ENCODE peak calls at places on chromosomes 1 and 21, in five cellular contexts. One of them, this sample, is unnamed.

GRCh38 chr1:7967651-7968050 is 6.1 kb downstream of the PARK7 start:
- DNase-seq in dorsolateral prefrontal cortex: no peak
- DNase-seq in upper lobe of right lung: no peak
- DNase-seq in heart right ventricle: no peak
- DNase-seq in lower lobe of right lung: no peak
- DNase-seq in this sample: no peak

GRCh38 chr1:12121212-12122000 is 45.4 kb upstream of the TNFRSF1B start:
- DNase-seq in dorsolateral prefrontal cortex: no peak
- DNase-seq in upper lobe of right lung: no peak
- DNase-seq in heart right ventricle: no peak
- DNase-seq in lower lobe of right lung: no peak
- DNase-seq in this sample: no peak

GRCh38 chr1:1434131-1434811 is 1.2 kb upstream of the VWA1 start:
- DNase-seq in dorsolateral prefrontal cortex: no peak
- DNase-seq in upper lobe of right lung: peak
- DNase-seq in heart right ventricle: peak
- DNase-seq in lower lobe of right lung: peak
- DNase-seq in this sample: no peak

GRCh38 chr21:14543983-14544382 is 2.1 kb downstream of the SAMSN1 start:
- DNase-seq in dorsolateral prefrontal cortex: no peak
- DNase-seq in upper lobe of right lung: no peak
- DNase-seq in heart right ventricle: no peak
- DNase-seq in lower lobe of right lung: no peak
- DNase-seq in this sample: no peak

GRCh38 chr1:89844236-89844807 is 23.5 kb downstream of the LRRC8D start:
- DNase-seq in dorsolateral prefrontal cortex: no peak
- DNase-seq in upper lobe of right lung: no peak
- DNase-seq in heart right ventricle: no peak
- DNase-seq in lower lobe of right lung: no peak
- DNase-seq in this sample: no peak

GRCh38 chr1:156582388-156583022 is 3.0 kb downstream of the TTC24 start:
- DNase-seq in dorsolateral prefrontal cortex: no peak
- DNase-seq in upper lobe of right lung: no peak
- DNase-seq in heart right ventricle: no peak
- DNase-seq in lower lobe of right lung: no peak
- DNase-seq in this sample: no peak

GRCh38 chr1:67560580-67561285 is 124.3 kb upstream of the GADD45A start:
- DNase-seq in dorsolateral prefrontal cortex: no peak
- DNase-seq in upper lobe of right lung: no peak
- DNase-seq in heart right ventricle: no peak
- DNase-seq in lower lobe of right lung: no peak
- DNase-seq in this sample: no peak

GRCh38 chr1:227174136-227174535 is 144.2 kb downstream of the CDC42BPA start:
- DNase-seq in dorsolateral prefrontal cortex: no peak
- DNase-seq in upper lobe of right lung: no peak
- DNase-seq in heart right ventricle: no peak
- DNase-seq in lower lobe of right lung: no peak
- DNase-seq in this sample: no peak

GRCh38 chr1:205664399-205665108 is 15.8 kb downstream of the SLC45A3 start:
- DNase-seq in dorsolateral prefrontal cortex: peak
- DNase-seq in upper lobe of right lung: no peak
- DNase-seq in heart right ventricle: no peak
- DNase-seq in lower lobe of right lung: no peak
- DNase-seq in this sample: peak

GRCh38 chr1:43366179-43366578 is 1.6 kb downstream of the ELOVL1 start:
- DNase-seq in dorsolateral prefrontal cortex: no peak
- DNase-seq in upper lobe of right lung: peak
- DNase-seq in heart right ventricle: no peak
- DNase-seq in lower lobe of right lung: peak
- DNase-seq in this sample: no peak

GRCh38 chr1:207007352-207008033 is 25.1 kb downstream of the C1orf116 start:
- DNase-seq in dorsolateral prefrontal cortex: no peak
- DNase-seq in upper lobe of right lung: no peak
- DNase-seq in heart right ventricle: no peak
- DNase-seq in lower lobe of right lung: peak
- DNase-seq in this sample: no peak

GRCh38 chr1:180415985-180416633 is 86.3 kb downstream of the ACBD6 start:
- DNase-seq in dorsolateral prefrontal cortex: no peak
- DNase-seq in upper lobe of right lung: no peak
- DNase-seq in heart right ventricle: no peak
- DNase-seq in lower lobe of right lung: no peak
- DNase-seq in this sample: no peak

GRCh38 chr1:115314765-115315164 is 23.3 kb downstream of the NGF start:
- DNase-seq in dorsolateral prefrontal cortex: no peak
- DNase-seq in upper lobe of right lung: no peak
- DNase-seq in heart right ventricle: no peak
- DNase-seq in lower lobe of right lung: no peak
- DNase-seq in this sample: no peak

GRCh38 chr1:170461762-170462384 is 70.1 kb upstream of the GORAB start:
- DNase-seq in dorsolateral prefrontal cortex: no peak
- DNase-seq in upper lobe of right lung: no peak
- DNase-seq in heart right ventricle: peak
- DNase-seq in lower lobe of right lung: no peak
- DNase-seq in this sample: no peak

GRCh38 chr1:222097646-222098045 is 355.8 kb upstream of the DUSP10 start:
- DNase-seq in dorsolateral prefrontal cortex: no peak
- DNase-seq in upper lobe of right lung: no peak
- DNase-seq in heart right ventricle: no peak
- DNase-seq in lower lobe of right lung: no peak
- DNase-seq in this sample: no peak

GRCh38 chr21:34020005-34020847 is 53.2 kb upstream of the MRPS6 start:
- DNase-seq in dorsolateral prefrontal cortex: peak
- DNase-seq in upper lobe of right lung: no peak
- DNase-seq in heart right ventricle: no peak
- DNase-seq in lower lobe of right lung: no peak
- DNase-seq in this sample: no peak

GRCh38 chr1:51956528-51957509 is 33.7 kb downstream of the RAB3B start:
- DNase-seq in dorsolateral prefrontal cortex: no peak
- DNase-seq in upper lobe of right lung: no peak
- DNase-seq in heart right ventricle: no peak
- DNase-seq in lower lobe of right lung: no peak
- DNase-seq in this sample: no peak

GRCh38 chr1:47895436-47895835 is 101.7 kb downstream of the TRABD2B start:
- DNase-seq in dorsolateral prefrontal cortex: no peak
- DNase-seq in upper lobe of right lung: no peak
- DNase-seq in heart right ventricle: no peak
- DNase-seq in lower lobe of right lung: no peak
- DNase-seq in this sample: no peak

GRCh38 chr1:51247499-51247898 is 11.4 kb downstream of the RNF11 start:
- DNase-seq in dorsolateral prefrontal cortex: no peak
- DNase-seq in upper lobe of right lung: no peak
- DNase-seq in heart right ventricle: no peak
- DNase-seq in lower lobe of right lung: no peak
- DNase-seq in this sample: no peak

GRCh38 chr1:58837886-58838285 is 54.0 kb upstream of the JUN start:
- DNase-seq in dorsolateral prefrontal cortex: no peak
- DNase-seq in upper lobe of right lung: no peak
- DNase-seq in heart right ventricle: no peak
- DNase-seq in lower lobe of right lung: no peak
- DNase-seq in this sample: no peak

GRCh38 chr1:64499966-64500365 is 30.0 kb downstream of the CACHD1 start:
- DNase-seq in dorsolateral prefrontal cortex: no peak
- DNase-seq in upper lobe of right lung: no peak
- DNase-seq in heart right ventricle: no peak
- DNase-seq in lower lobe of right lung: no peak
- DNase-seq in this sample: no peak

GRCh38 chr1:244599937-244600350 is 53.0 kb upstream of the DESI2 start:
- DNase-seq in dorsolateral prefrontal cortex: no peak
- DNase-seq in upper lobe of right lung: no peak
- DNase-seq in heart right ventricle: no peak
- DNase-seq in lower lobe of right lung: no peak
- DNase-seq in this sample: no peak

GRCh38 chr1:226984521-226985238 is 44.6 kb downstream of the COQ8A start:
- DNase-seq in dorsolateral prefrontal cortex: no peak
- DNase-seq in upper lobe of right lung: no peak
- DNase-seq in heart right ventricle: no peak
- DNase-seq in lower lobe of right lung: no peak
- DNase-seq in this sample: peak

GRCh38 chr1:195096051-195096521 is 1512.2 kb downstream of the KCNT2 start:
- DNase-seq in dorsolateral prefrontal cortex: no peak
- DNase-seq in upper lobe of right lung: no peak
- DNase-seq in heart right ventricle: no peak
- DNase-seq in lower lobe of right lung: no peak
- DNase-seq in this sample: peak

GRCh38 chr1:207941664-207942063 is 30.7 kb upstream of the CD34 start:
- DNase-seq in dorsolateral prefrontal cortex: peak
- DNase-seq in upper lobe of right lung: peak
- DNase-seq in heart right ventricle: peak
- DNase-seq in lower lobe of right lung: peak
- DNase-seq in this sample: no peak

GRCh38 chr1:89394851-89395250 is 31.0 kb downstream of the GBP6 start:
- DNase-seq in dorsolateral prefrontal cortex: no peak
- DNase-seq in upper lobe of right lung: no peak
- DNase-seq in heart right ventricle: no peak
- DNase-seq in lower lobe of right lung: no peak
- DNase-seq in this sample: no peak

GRCh38 chr1:243316366-243316989 is 60.6 kb downstream of the SDCCAG8 start:
- DNase-seq in dorsolateral prefrontal cortex: peak
- DNase-seq in upper lobe of right lung: no peak
- DNase-seq in heart right ventricle: no peak
- DNase-seq in lower lobe of right lung: no peak
- DNase-seq in this sample: no peak

GRCh38 chr21:42221581-42222345 is 2.8 kb downstream of the ABCG1 start:
- DNase-seq in dorsolateral prefrontal cortex: no peak
- DNase-seq in upper lobe of right lung: peak
- DNase-seq in heart right ventricle: peak
- DNase-seq in lower lobe of right lung: no peak
- DNase-seq in this sample: no peak

GRCh38 chr1:58816072-58816746 is 32.4 kb upstream of the JUN start:
- DNase-seq in dorsolateral prefrontal cortex: peak
- DNase-seq in upper lobe of right lung: peak
- DNase-seq in heart right ventricle: peak
- DNase-seq in lower lobe of right lung: peak
- DNase-seq in this sample: peak

GRCh38 chr1:102174259-102174863 is 177.6 kb upstream of the OLFM3 start:
- DNase-seq in dorsolateral prefrontal cortex: no peak
- DNase-seq in upper lobe of right lung: no peak
- DNase-seq in heart right ventricle: no peak
- DNase-seq in lower lobe of right lung: no peak
- DNase-seq in this sample: no peak

GRCh38 chr1:211009944-211010343 is 124.0 kb downstream of the KCNH1 start:
- DNase-seq in dorsolateral prefrontal cortex: no peak
- DNase-seq in upper lobe of right lung: no peak
- DNase-seq in heart right ventricle: no peak
- DNase-seq in lower lobe of right lung: no peak
- DNase-seq in this sample: no peak
- TF ChIP-seq CTCF in dorsolateral prefrontal cortex: no peak
- TF ChIP-seq CTCF in upper lobe of right lung: no peak
- TF ChIP-seq CTCF in heart right ventricle: no peak
- TF ChIP-seq CTCF in lower lobe of right lung: no peak
- TF ChIP-seq CTCF in this sample: no peak

GRCh38 chr1:203631946-203632345 is 5.3 kb downstream of the ATP2B4 start:
- DNase-seq in dorsolateral prefrontal cortex: no peak
- DNase-seq in upper lobe of right lung: no peak
- DNase-seq in heart right ventricle: no peak
- DNase-seq in lower lobe of right lung: no peak
- DNase-seq in this sample: peak
- TF ChIP-seq CTCF in dorsolateral prefrontal cortex: no peak
- TF ChIP-seq CTCF in upper lobe of right lung: no peak
- TF ChIP-seq CTCF in heart right ventricle: no peak
- TF ChIP-seq CTCF in lower lobe of right lung: no peak
- TF ChIP-seq CTCF in this sample: no peak

GRCh38 chr1:26094677-26095383 is 16.8 kb upstream of the PDIK1L start:
- DNase-seq in dorsolateral prefrontal cortex: no peak
- DNase-seq in upper lobe of right lung: no peak
- DNase-seq in heart right ventricle: peak
- DNase-seq in lower lobe of right lung: peak
- DNase-seq in this sample: no peak
- TF ChIP-seq CTCF in dorsolateral prefrontal cortex: no peak
- TF ChIP-seq CTCF in upper lobe of right lung: peak
- TF ChIP-seq CTCF in heart right ventricle: no peak
- TF ChIP-seq CTCF in lower lobe of right lung: no peak
- TF ChIP-seq CTCF in this sample: peak

GRCh38 chr1:109630881-109631512 is 11.4 kb downstream of the AMPD2 start:
- DNase-seq in dorsolateral prefrontal cortex: no peak
- DNase-seq in upper lobe of right lung: no peak
- DNase-seq in heart right ventricle: no peak
- DNase-seq in lower lobe of right lung: no peak
- DNase-seq in this sample: no peak

GRCh38 chr1:109629372-109630030 is 9.9 kb downstream of the AMPD2 start:
- DNase-seq in dorsolateral prefrontal cortex: no peak
- DNase-seq in upper lobe of right lung: no peak
- DNase-seq in heart right ventricle: no peak
- DNase-seq in lower lobe of right lung: no peak
- DNase-seq in this sample: no peak

GRCh38 chr1:109631513-109632260 is 12.1 kb downstream of the AMPD2 start:
- DNase-seq in dorsolateral prefrontal cortex: no peak
- DNase-seq in upper lobe of right lung: no peak
- DNase-seq in heart right ventricle: no peak
- DNase-seq in lower lobe of right lung: no peak
- DNase-seq in this sample: no peak

GRCh38 chr1:109628540-109629321 is 9.1 kb downstream of the AMPD2 start:
- DNase-seq in dorsolateral prefrontal cortex: no peak
- DNase-seq in upper lobe of right lung: no peak
- DNase-seq in heart right ventricle: no peak
- DNase-seq in lower lobe of right lung: no peak
- DNase-seq in this sample: no peak

DNA sequence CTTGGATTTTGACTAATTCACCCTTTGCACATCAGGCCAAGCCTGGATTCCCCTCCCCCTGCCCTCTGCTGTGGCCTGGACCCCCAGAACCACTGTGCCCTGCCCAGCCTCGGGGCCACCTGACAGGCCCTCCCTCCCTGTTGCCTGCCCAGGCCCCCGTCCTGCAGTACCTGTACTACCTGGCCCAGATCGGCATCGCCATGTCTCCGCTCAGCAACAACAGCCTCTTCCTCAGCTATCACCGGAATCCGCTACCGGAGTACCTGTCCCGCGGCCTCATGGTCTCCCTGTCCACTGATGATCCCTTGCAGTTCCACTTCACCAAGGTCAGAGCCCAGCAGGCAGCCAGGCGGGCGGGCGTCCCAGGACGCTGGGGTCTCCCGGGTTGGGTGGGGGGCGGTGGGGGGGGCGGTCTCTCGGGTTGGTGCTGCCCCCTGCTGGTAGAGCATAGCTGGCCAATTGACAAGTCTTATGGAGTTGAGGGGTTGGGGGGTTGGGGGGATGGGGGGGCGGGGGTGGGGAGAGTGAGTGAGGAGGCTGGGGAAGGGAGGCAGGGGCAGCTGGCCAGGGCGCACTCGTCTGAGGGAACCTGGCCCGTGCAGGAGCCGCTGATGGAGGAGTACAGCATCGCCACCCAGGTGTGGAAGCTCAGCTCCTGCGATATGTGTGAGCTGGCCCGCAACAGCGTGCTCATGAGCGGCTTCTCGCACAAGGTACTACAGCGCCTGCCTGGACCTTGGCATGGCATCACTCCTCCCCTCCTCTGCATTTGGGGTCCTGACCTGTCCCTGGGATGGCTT is 10.6 kb downstream of the AMPD2 start:
- DNase-seq in dorsolateral prefrontal cortex: no peak
- DNase-seq in upper lobe of right lung: no peak
- DNase-seq in heart right ventricle: no peak
- DNase-seq in lower lobe of right lung: no peak
- DNase-seq in this sample: no peak
- TF ChIP-seq CTCF in dorsolateral prefrontal cortex: peak
- TF ChIP-seq CTCF in upper lobe of right lung: peak
- TF ChIP-seq CTCF in heart right ventricle: peak
- TF ChIP-seq CTCF in lower lobe of right lung: peak
- TF ChIP-seq CTCF in this sample: peak

GRCh38 chr1:110100335-110100734 is 11.9 kb upstream of the UBL4B start:
- DNase-seq in dorsolateral prefrontal cortex: no peak
- DNase-seq in upper lobe of right lung: no peak
- DNase-seq in heart right ventricle: no peak
- DNase-seq in lower lobe of right lung: no peak
- DNase-seq in this sample: no peak
- TF ChIP-seq CTCF in dorsolateral prefrontal cortex: no peak
- TF ChIP-seq CTCF in upper lobe of right lung: no peak
- TF ChIP-seq CTCF in heart right ventricle: no peak
- TF ChIP-seq CTCF in lower lobe of right lung: no peak
- TF ChIP-seq CTCF in this sample: no peak

This sample was measured in chondrocyte.